ENCODE peak calls at places on chromosome 4, in ten cellular contexts. B, C, Z, M, G, H, E, F, A and V are unnamed samples.

GRCh38 chr4:74108457-74109115 is 9.6 kb upstream of the CXCL2 start:
- DNase-seq in E (no peak), B (no peak), Z (no peak), F (no peak), G (no peak), M (no peak), C (no peak), A (no peak), H (no peak), V (no peak)

GRCh38 chr4:42397256-42397634 is at the start of gene SHISA3:
- DNase-seq in Z (peak), B (no peak), A (peak), E (no peak), C (no peak), G (no peak), M (peak), H (no peak), F (peak), V (no peak)

GRCh38 chr4:145041378-145041777 is 56.6 kb downstream of the ANAPC10 start:
- DNase-seq in C (no peak), B (no peak), H (no peak), Z (peak), E (no peak), F (no peak), M (no peak), G (no peak), A (no peak), V (no peak)

GRCh38 chr4:151430737-151431457 is 21.9 kb downstream of the FHIP1A start:
- DNase-seq in E (no peak), Z (no peak), C (no peak), B (no peak), F (no peak), A (no peak), H (no peak), G (no peak), M (no peak), V (no peak)

GRCh38 chr4:59553739-59554126 is 1646.4 kb upstream of the ADGRL3 start:
- DNase-seq in F (peak), E (no peak), A (no peak), H (no peak), G (no peak), B (peak), Z (no peak), M (peak), C (no peak), V (no peak)

GRCh38 chr4:57077550-57078311 is 32.5 kb downstream of the IGFBP7 start:
- DNase-seq in G (no peak), B (no peak), E (no peak), Z (no peak), F (no peak), A (peak), C (no peak), H (no peak), M (peak), V (no peak)

GRCh38 chr4:304987-305680 is at the start of gene ZNF732:
- DNase-seq in B (peak), Z (no peak), G (no peak), A (no peak), H (no peak), M (peak), E (no peak), F (no peak), C (no peak), V (no peak)

GRCh38 chr4:78938868-78939666 is at the start of gene PAQR3:
- DNase-seq in F (peak), B (peak), E (peak), A (peak), C (peak), G (peak), M (peak), H (peak), Z (peak), V (peak)

GRCh38 chr4:156336516-156336915 is 382.9 kb upstream of the CTSO start:
- DNase-seq in B (no peak), A (no peak), F (no peak), G (no peak), H (no peak), M (no peak), C (no peak), Z (no peak), E (no peak), V (no peak)

GRCh38 chr4:99832313-99832712 is 15.7 kb downstream of the DAPP1 start:
- DNase-seq in M (peak), G (no peak), F (peak), H (no peak), E (no peak), Z (no peak), C (no peak), B (no peak), A (peak), V (no peak)